ENCODE peak calls at places on chromosomes 4 and X, in nine cellular contexts. T is adrenal gland; K is SJCRH30; P is left ventricle myocardium superior; M is fibroblast of pulmonary artery; G is T-helper 1 cell; B is NCI-H1092; H is right lobe of liver; Z is activated CD4-positive, alpha-beta T cell treated with anti-CD3 and anti-CD28 coated beads, Interleukin-2, amount 50 U/mL, for 48 hours. L is an unnamed sample.

GRCh38 chrX:24561121-24561520 is 86.0 kb downstream of the PCYT1B start:
- DNase-seq in T (no peak), K (no peak), P (no peak), M (peak; percentile 23), G (no peak), B (no peak), H (no peak), Z (no peak), L (no peak)

GRCh38 chr4:82123934-82124333 is 249.9 kb downstream of the HNRNPD start:
- DNase-seq in T (no peak), K (no peak), P (no peak), M (no peak), G (no peak), B (no peak), H (no peak), Z (no peak), L (peak; percentile 12)

GRCh38 chr4:26285272-26285671 is 35.5 kb upstream of the RBPJ start:
- DNase-seq in T (no peak), K (no peak), P (no peak), M (no peak), G (no peak), B (no peak), H (no peak), Z (no peak), L (no peak)

GRCh38 chrX:150694738-150695410 is 1.7 kb downstream of the MTMR1 start:
- DNase-seq in T (no peak), K (no peak), P (no peak), M (no peak), G (no peak), B (no peak), H (no peak), Z (peak; percentile 35), L (peak; percentile 4)

GRCh38 chr4:149264093-149264733 is 551.4 kb downstream of the IQCM start:
- DNase-seq in T (peak; percentile 52), K (peak; percentile 12), P (no peak), M (peak; percentile 73), G (no peak), B (no peak), H (peak; percentile 46), Z (no peak), L (peak; percentile 39)

GRCh38 chr4:89254847-89255246 is 52.8 kb downstream of the GPRIN3 start:
- DNase-seq in T (peak; percentile 21), K (peak; percentile 21), P (no peak), M (peak; percentile 46), G (peak; percentile 29), B (no peak), H (peak; percentile 49), Z (peak; percentile 30), L (peak; percentile 40)

GRCh38 chr4:673349-674091 is 556 bp downstream of the ATP5ME start:
- DNase-seq in T (peak; percentile 65), K (peak; percentile 36), P (peak; percentile 73), M (no peak), G (no peak), B (no peak), H (no peak), Z (no peak), L (no peak)

GRCh38 chr4:88908521-88908920 is 148.5 kb downstream of the FAM13A start:
- DNase-seq in T (no peak), K (no peak), P (no peak), M (no peak), G (no peak), B (no peak), H (no peak), Z (no peak), L (no peak)

GRCh38 chr4:123616970-123617392 is 220.4 kb downstream of the SPRY1 start:
- DNase-seq in T (peak; percentile 73), K (peak; percentile 49), P (peak; percentile 65), M (peak; percentile 95), G (peak; percentile 53), B (peak; percentile 93), H (peak; percentile 61), Z (no peak), L (peak; percentile 94)

GRCh38 chr4:3766791-3767561 is 791 bp downstream of the ADRA2C start:
- DNase-seq in T (no peak), K (no peak), P (peak; percentile 32), M (no peak), G (no peak), B (peak; percentile 39), H (no peak), Z (peak; percentile 5), L (no peak)

L was measured in Kasumi-1.